ENCODE peak calls at places on chromosomes 11 and 22, in five cellular contexts. One of them, this sample, is unnamed.

GRCh38 chr11:118295834-118296454 is 8.6 kb upstream of the CD3E start:
- DNase-seq in T-helper 1 cell: peak; percentile 63
- DNase-seq in spleen: no peak
- DNase-seq in AG09309: no peak
- DNase-seq in Caki2: peak; percentile 24
- DNase-seq in this sample: no peak

GRCh38 chr22:46024136-46024840 is 47.3 kb upstream of the WNT7B start:
- DNase-seq in T-helper 1 cell: no peak
- DNase-seq in spleen: peak; percentile 37
- DNase-seq in AG09309: no peak
- DNase-seq in Caki2: no peak
- DNase-seq in this sample: no peak

GRCh38 chr11:65290448-65291165 is 24.1 kb upstream of the CDC42EP2 start:
- DNase-seq in T-helper 1 cell: no peak
- DNase-seq in spleen: peak; percentile 87
- DNase-seq in AG09309: peak; percentile 98
- DNase-seq in Caki2: no peak
- DNase-seq in this sample: no peak

GRCh38 chr22:47278655-47279054 is 516.2 kb downstream of the TBC1D22A start:
- DNase-seq in T-helper 1 cell: no peak
- DNase-seq in spleen: no peak
- DNase-seq in AG09309: no peak
- DNase-seq in Caki2: no peak
- DNase-seq in this sample: no peak

GRCh38 chr22:45537734-45538181 is 35.1 kb downstream of the FBLN1 start:
- DNase-seq in T-helper 1 cell: no peak
- DNase-seq in spleen: no peak
- DNase-seq in AG09309: peak; percentile 71
- DNase-seq in Caki2: no peak
- DNase-seq in this sample: peak; percentile 99

GRCh38 chr22:50059185-50059880 is 1.2 kb upstream of the TTLL8 start:
- DNase-seq in T-helper 1 cell: no peak
- DNase-seq in spleen: no peak
- DNase-seq in AG09309: peak; percentile 0
- DNase-seq in Caki2: no peak
- DNase-seq in this sample: no peak

GRCh38 chr11:26914968-26915367 is 78.9 kb upstream of the FIBIN start:
- DNase-seq in T-helper 1 cell: no peak
- DNase-seq in spleen: no peak
- DNase-seq in AG09309: no peak
- DNase-seq in Caki2: no peak
- DNase-seq in this sample: no peak

GRCh38 chr11:9203715-9204311 is 61.3 kb downstream of the DENND5A start:
- DNase-seq in T-helper 1 cell: no peak
- DNase-seq in spleen: no peak
- DNase-seq in AG09309: no peak
- DNase-seq in Caki2: no peak
- DNase-seq in this sample: no peak

GRCh38 chr11:113415343-113415742 is 27.8 kb downstream of the ANKK1 start:
- DNase-seq in T-helper 1 cell: no peak
- DNase-seq in spleen: peak; percentile 58
- DNase-seq in AG09309: no peak
- DNase-seq in Caki2: no peak
- DNase-seq in this sample: no peak

GRCh38 chr11:35159111-35159510 is 20.1 kb downstream of the CD44 start:
- DNase-seq in T-helper 1 cell: no peak
- DNase-seq in spleen: no peak
- DNase-seq in AG09309: no peak
- DNase-seq in Caki2: no peak
- DNase-seq in this sample: no peak

GRCh38 chr11:119023741-119024140 is 5.2 kb downstream of the TRAPPC4 start:
- DNase-seq in T-helper 1 cell: no peak
- DNase-seq in spleen: peak; percentile 14
- DNase-seq in AG09309: peak; percentile 11
- DNase-seq in Caki2: no peak
- DNase-seq in this sample: no peak

GRCh38 chr11:68855205-68855978 is 13.7 kb upstream of the CPT1A start:
- DNase-seq in T-helper 1 cell: no peak
- DNase-seq in spleen: peak; percentile 90
- DNase-seq in AG09309: no peak
- DNase-seq in Caki2: no peak
- DNase-seq in this sample: no peak

GRCh38 chr11:13776134-13776815 is 107.8 kb downstream of the FAR1 start:
- DNase-seq in T-helper 1 cell: peak; percentile 17
- DNase-seq in spleen: no peak
- DNase-seq in AG09309: no peak
- DNase-seq in Caki2: peak; percentile 35
- DNase-seq in this sample: no peak

GRCh38 chr11:85485902-85486301 is 141.2 kb downstream of the DLG2 start:
- DNase-seq in T-helper 1 cell: no peak
- DNase-seq in spleen: no peak
- DNase-seq in AG09309: no peak
- DNase-seq in Caki2: no peak
- DNase-seq in this sample: no peak

GRCh38 chr11:124863137-124863825 is 2.0 kb upstream of the ROBO3 start:
- DNase-seq in T-helper 1 cell: no peak
- DNase-seq in spleen: no peak
- DNase-seq in AG09309: no peak
- DNase-seq in Caki2: no peak
- DNase-seq in this sample: no peak

GRCh38 chr11:8757533-8757932 is 74.9 kb downstream of the RPL27A start:
- DNase-seq in T-helper 1 cell: no peak
- DNase-seq in spleen: no peak
- DNase-seq in AG09309: no peak
- DNase-seq in Caki2: peak; percentile 18
- DNase-seq in this sample: no peak

GRCh38 chr11:67504023-67504949 is 877 bp downstream of the PITPNM1 start:
- DNase-seq in T-helper 1 cell: peak; percentile 33
- DNase-seq in spleen: peak; percentile 88
- DNase-seq in AG09309: no peak
- DNase-seq in Caki2: peak; percentile 63
- DNase-seq in this sample: no peak

GRCh38 chr22:40348025-40348658 is 1.8 kb downstream of the ADSL start:
- DNase-seq in T-helper 1 cell: peak; percentile 67
- DNase-seq in spleen: peak; percentile 84
- DNase-seq in AG09309: no peak
- DNase-seq in Caki2: peak; percentile 44
- DNase-seq in this sample: no peak

GRCh38 chr11:128291043-128291442 is 296.3 kb downstream of the ETS1 start:
- DNase-seq in T-helper 1 cell: no peak
- DNase-seq in spleen: peak; percentile 81
- DNase-seq in AG09309: no peak
- DNase-seq in Caki2: no peak
- DNase-seq in this sample: no peak

GRCh38 chr11:18132341-18132740 is at the start of gene MRGPRX3:
- DNase-seq in T-helper 1 cell: no peak
- DNase-seq in spleen: no peak
- DNase-seq in AG09309: no peak
- DNase-seq in Caki2: no peak
- DNase-seq in this sample: peak; percentile 18

GRCh38 chr22:48940988-48941902 is 886.4 kb downstream of the BRD1 start:
- DNase-seq in T-helper 1 cell: no peak
- DNase-seq in spleen: no peak
- DNase-seq in AG09309: no peak
- DNase-seq in Caki2: no peak
- DNase-seq in this sample: no peak

GRCh38 chr11:65013130-65013691 is 749 bp upstream of the ARL2 start:
- DNase-seq in T-helper 1 cell: no peak
- DNase-seq in spleen: peak; percentile 97
- DNase-seq in AG09309: peak; percentile 45
- DNase-seq in Caki2: no peak
- DNase-seq in this sample: peak; percentile 16

GRCh38 chr11:76770642-76771445 is 12.3 kb upstream of the TSKU start:
- DNase-seq in T-helper 1 cell: no peak
- DNase-seq in spleen: peak; percentile 30
- DNase-seq in AG09309: peak; percentile 92
- DNase-seq in Caki2: peak; percentile 96
- DNase-seq in this sample: no peak

GRCh38 chr11:125871391-125872137 is 15.9 kb upstream of the HYLS1 start:
- DNase-seq in T-helper 1 cell: peak; percentile 7
- DNase-seq in spleen: no peak
- DNase-seq in AG09309: no peak
- DNase-seq in Caki2: no peak
- DNase-seq in this sample: no peak

GRCh38 chr11:28488336-28488735 is 380.1 kb downstream of the METTL15 start:
- DNase-seq in T-helper 1 cell: no peak
- DNase-seq in spleen: no peak
- DNase-seq in AG09309: no peak
- DNase-seq in Caki2: no peak
- DNase-seq in this sample: no peak

GRCh38 chr22:19504900-19505734 is 19.1 kb downstream of the CLDN5 start:
- DNase-seq in T-helper 1 cell: peak; percentile 13
- DNase-seq in spleen: no peak
- DNase-seq in AG09309: no peak
- DNase-seq in Caki2: no peak
- DNase-seq in this sample: no peak

GRCh38 chr11:12157241-12157661 is 46.9 kb downstream of the MICAL2 start:
- DNase-seq in T-helper 1 cell: peak; percentile 81
- DNase-seq in spleen: no peak
- DNase-seq in AG09309: peak; percentile 84
- DNase-seq in Caki2: no peak
- DNase-seq in this sample: no peak

GRCh38 chr22:44926124-44926475 is 83.7 kb downstream of the PHF21B start:
- DNase-seq in T-helper 1 cell: no peak
- DNase-seq in spleen: peak; percentile 55
- DNase-seq in AG09309: no peak
- DNase-seq in Caki2: no peak
- DNase-seq in this sample: no peak

GRCh38 chr22:49969751-49970527 is 9.4 kb downstream of the PIM3 start:
- DNase-seq in T-helper 1 cell: no peak
- DNase-seq in spleen: peak; percentile 80
- DNase-seq in AG09309: no peak
- DNase-seq in Caki2: no peak
- DNase-seq in this sample: no peak

GRCh38 chr11:59144096-59144495 is 1.4 kb downstream of the FAM111A start:
- DNase-seq in T-helper 1 cell: no peak
- DNase-seq in spleen: no peak
- DNase-seq in AG09309: no peak
- DNase-seq in Caki2: no peak
- DNase-seq in this sample: no peak

GRCh38 chr22:48275412-48275811 is 1513.0 kb downstream of the TBC1D22A start:
- DNase-seq in T-helper 1 cell: no peak
- DNase-seq in spleen: no peak
- DNase-seq in AG09309: no peak
- DNase-seq in Caki2: no peak
- DNase-seq in this sample: no peak

GRCh38 chr11:77854838-77855237 is 33.9 kb downstream of the AAMDC start:
- DNase-seq in T-helper 1 cell: no peak
- DNase-seq in spleen: no peak
- DNase-seq in AG09309: no peak
- DNase-seq in Caki2: no peak
- DNase-seq in this sample: no peak

GRCh38 chr11:111633756-111634362 is 31.6 kb downstream of the SIK2 start:
- DNase-seq in T-helper 1 cell: peak; percentile 33
- DNase-seq in spleen: no peak
- DNase-seq in AG09309: no peak
- DNase-seq in Caki2: no peak
- DNase-seq in this sample: no peak

GRCh38 chr11:115605397-115606222 is 101.4 kb upstream of the CADM1 start:
- DNase-seq in T-helper 1 cell: no peak
- DNase-seq in spleen: no peak
- DNase-seq in AG09309: no peak
- DNase-seq in Caki2: peak; percentile 8
- DNase-seq in this sample: no peak

GRCh38 chr11:93844568-93844967 is 5.8 kb downstream of the VSTM5 start:
- DNase-seq in T-helper 1 cell: no peak
- DNase-seq in spleen: no peak
- DNase-seq in AG09309: no peak
- DNase-seq in Caki2: no peak
- DNase-seq in this sample: no peak

GRCh38 chr22:32879550-32879949 is 78.0 kb downstream of the TIMP3 start:
- DNase-seq in T-helper 1 cell: no peak
- DNase-seq in spleen: no peak
- DNase-seq in AG09309: no peak
- DNase-seq in Caki2: no peak
- DNase-seq in this sample: no peak

GRCh38 chr11:104529213-104529612 is 365.3 kb upstream of the PDGFD start:
- DNase-seq in T-helper 1 cell: no peak
- DNase-seq in spleen: no peak
- DNase-seq in AG09309: no peak
- DNase-seq in Caki2: no peak
- DNase-seq in this sample: no peak

GRCh38 chr22:21641417-21641794 is 696 bp upstream of the SDF2L1 start:
- DNase-seq in T-helper 1 cell: no peak
- DNase-seq in spleen: no peak
- DNase-seq in AG09309: no peak
- DNase-seq in Caki2: no peak
- DNase-seq in this sample: no peak